ENCODE peak calls at places on chromosomes 6 and 20, in four cellular contexts. K is IMR-90, J is MM.1S, L is pancreas. H is an unnamed sample.

GRCh38 chr20:46078954-46079353 is 10.8 kb downstream of the NCOA5 start:
- DNase-seq in K (no peak), J (no peak), L (no peak), H (no peak)

GRCh38 chr6:18284261-18284660 is 19.9 kb upstream of the DEK start:
- DNase-seq in K (no peak), J (no peak), L (no peak), H (no peak)

GRCh38 chr6:20976391-20976790 is 442.1 kb downstream of the CDKAL1 start:
- DNase-seq in K (no peak), J (no peak), L (no peak), H (no peak)

GRCh38 chr6:76441850-76442249 is 369.4 kb upstream of the IMPG1 start:
- DNase-seq in K (no peak), J (no peak), L (no peak), H (no peak)

GRCh38 chr20:2692036-2692885 is at the start of gene EBF4:
- DNase-seq in K (no peak), J (peak), L (peak), H (no peak)

GRCh38 chr20:45073182-45073581 is 27.7 kb downstream of the KCNS1 start:
- DNase-seq in K (no peak), J (no peak), L (no peak), H (no peak)

GRCh38 chr6:65126667-65127066 is 580.4 kb downstream of the EYS start:
- DNase-seq in K (no peak), J (no peak), L (no peak), H (no peak)

GRCh38 chr6:1109134-1109533 is 202.8 kb upstream of the FOXQ1 start:
- DNase-seq in K (no peak), J (no peak), L (no peak), H (no peak)

GRCh38 chr6:105326838-105327745 is 75.8 kb downstream of the PREP start:
- DNase-seq in K (peak), J (no peak), L (no peak), H (no peak)

GRCh38 chr6:125363360-125364121 is 61.8 kb upstream of the HDDC2 start:
- DNase-seq in K (peak), J (no peak), L (peak), H (no peak)

GRCh38 chr6:82076855-82077254 is 170.7 kb downstream of the IBTK start:
- DNase-seq in K (no peak), J (no peak), L (no peak), H (no peak)

GRCh38 chr20:62063601-62063980 is 2.1 kb downstream of the TAF4 start:
- DNase-seq in K (peak), J (no peak), L (no peak), H (no peak)

GRCh38 chr6:116059713-116060571 is 749 bp downstream of the FRK start:
- DNase-seq in K (no peak), J (peak), L (peak), H (no peak)

GRCh38 chr20:46695888-46696287 is 6.6 kb upstream of the TP53RK start:
- DNase-seq in K (peak), J (peak), L (no peak), H (no peak)

GRCh38 chr20:33444797-33445560 is 1.4 kb upstream of the SNTA1 start:
- DNase-seq in K (no peak), J (peak), L (no peak), H (no peak)

GRCh38 chr6:75368151-75368779 is 83.7 kb upstream of the TMEM30A start:
- DNase-seq in K (peak), J (peak), L (no peak), H (no peak)

GRCh38 chr6:170181338-170181690 is 109.6 kb downstream of the DLL1 start:
- DNase-seq in K (no peak), J (no peak), L (no peak), H (no peak)

GRCh38 chr6:19663479-19663878 is 173.7 kb upstream of the ID4 start:
- DNase-seq in K (no peak), J (no peak), L (no peak), H (no peak)

GRCh38 chr6:117265425-117266266 is at the start of gene VGLL2:
- DNase-seq in K (peak), J (peak), L (peak), H (no peak)

GRCh38 chr6:16494781-16495180 is 256.4 kb downstream of the GMPR start:
- DNase-seq in K (peak), J (no peak), L (no peak), H (no peak)

GRCh38 chr20:39190666-39191570 is 228.8 kb downstream of the DHX35 start:
- DNase-seq in K (peak), J (no peak), L (no peak), H (no peak)

GRCh38 chr6:6788394-6789020 is 200.0 kb downstream of the LY86 start:
- DNase-seq in K (no peak), J (peak), L (no peak), H (peak)

GRCh38 chr6:36376742-36377141 is 10.7 kb downstream of the ETV7 start:
- DNase-seq in K (no peak), J (no peak), L (no peak), H (no peak)

GRCh38 chr6:154555075-154555677 is 44.7 kb upstream of the CNKSR3 start:
- DNase-seq in K (peak), J (no peak), L (no peak), H (no peak)

GRCh38 chr6:17530321-17530835 is 69.7 kb upstream of the FAM8A1 start:
- DNase-seq in K (no peak), J (no peak), L (no peak), H (no peak)

GRCh38 chr6:4947716-4948115 is 56.1 kb downstream of the RPP40 start:
- DNase-seq in K (no peak), J (no peak), L (no peak), H (no peak)

GRCh38 chr6:16759181-16759645 is 2.0 kb downstream of the ATXN1 start:
- DNase-seq in K (no peak), J (no peak), L (no peak), H (no peak)

GRCh38 chr6:26536571-26537159 is 1.5 kb upstream of the HMGN4 start:
- DNase-seq in K (peak), J (peak), L (no peak), H (peak)

GRCh38 chr20:45518282-45518681 is 2.9 kb upstream of the SPINT3 start:
- DNase-seq in K (no peak), J (no peak), L (no peak), H (no peak)

GRCh38 chr6:91088515-91088914 is 501.6 kb upstream of the MAP3K7 start:
- DNase-seq in K (no peak), J (no peak), L (no peak), H (no peak)

GRCh38 chr6:11363881-11364576 is 131.6 kb upstream of the NEDD9 start:
- DNase-seq in K (no peak), J (no peak), L (no peak), H (no peak)

GRCh38 chr6:24935753-24936152 is at the start of gene RIPOR2:
- DNase-seq in K (no peak), J (no peak), L (no peak), H (peak)

GRCh38 chr6:38396209-38396608 is 243.5 kb downstream of the BTBD9 start:
- DNase-seq in K (no peak), J (no peak), L (no peak), H (no peak)

GRCh38 chr20:36768768-36769430 is 4.7 kb downstream of the DSN1 start:
- DNase-seq in K (peak), J (no peak), L (no peak), H (no peak)

GRCh38 chr6:159043236-159043635 is 1.6 kb downstream of the TAGAP start:
- DNase-seq in K (no peak), J (no peak), L (no peak), H (peak)
- H3K4me3 ChIP-seq in K (no peak), J (no peak), L (peak), H (peak)

GRCh38 chr6:15270402-15270801 is 24.5 kb downstream of the JARID2 start:
- DNase-seq in K (no peak), J (no peak), L (no peak), H (no peak)

GRCh38 chr6:15272562-15272961 is 26.7 kb downstream of the JARID2 start:
- DNase-seq in K (no peak), J (no peak), L (no peak), H (no peak)

GRCh38 chr6:15268130-15268908 is 22.4 kb downstream of the JARID2 start:
- DNase-seq in K (no peak), J (no peak), L (no peak), H (no peak)

GRCh38 chr6:15267221-15267620 is 21.4 kb downstream of the JARID2 start:
- DNase-seq in K (no peak), J (no peak), L (no peak), H (no peak)

GRCh38 chr6:15269619-15270018 is 23.8 kb downstream of the JARID2 start:
- DNase-seq in K (no peak), J (no peak), L (no peak), H (no peak)
- H3K4me3 ChIP-seq in K (no peak), J (no peak), L (no peak), H (no peak)

DNA sequence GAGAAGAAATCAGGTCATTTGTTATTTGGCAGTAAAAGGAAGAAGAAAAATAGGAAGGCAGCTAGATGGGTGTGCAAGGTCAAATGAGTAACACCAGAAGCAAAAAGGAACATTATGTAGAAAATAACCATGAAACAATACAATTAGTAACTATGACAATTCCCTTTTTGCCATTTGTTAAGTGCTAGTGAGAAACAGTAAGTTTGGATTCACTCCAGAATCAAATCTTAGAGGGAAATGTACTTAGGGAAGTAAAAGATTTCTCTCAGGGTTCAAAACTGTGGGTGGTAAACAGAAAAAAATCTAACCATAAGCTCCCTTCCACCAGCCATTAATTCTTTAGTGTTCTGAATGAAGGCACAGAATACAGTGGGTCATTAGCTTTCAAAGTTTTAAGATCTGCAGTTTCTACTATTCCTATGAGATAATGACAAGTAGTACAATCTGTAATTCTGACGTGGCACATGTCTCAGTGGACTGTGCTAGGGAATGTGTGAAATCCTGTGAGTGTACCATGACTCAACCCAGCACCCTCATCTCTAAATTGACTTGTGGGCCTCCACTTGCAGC is 17.1 kb downstream of the REPS1 start:
- DNase-seq in K (peak), J (no peak), L (no peak), H (no peak)
- H3K4me3 ChIP-seq in K (no peak), J (no peak), L (no peak), H (no peak)

DNA sequence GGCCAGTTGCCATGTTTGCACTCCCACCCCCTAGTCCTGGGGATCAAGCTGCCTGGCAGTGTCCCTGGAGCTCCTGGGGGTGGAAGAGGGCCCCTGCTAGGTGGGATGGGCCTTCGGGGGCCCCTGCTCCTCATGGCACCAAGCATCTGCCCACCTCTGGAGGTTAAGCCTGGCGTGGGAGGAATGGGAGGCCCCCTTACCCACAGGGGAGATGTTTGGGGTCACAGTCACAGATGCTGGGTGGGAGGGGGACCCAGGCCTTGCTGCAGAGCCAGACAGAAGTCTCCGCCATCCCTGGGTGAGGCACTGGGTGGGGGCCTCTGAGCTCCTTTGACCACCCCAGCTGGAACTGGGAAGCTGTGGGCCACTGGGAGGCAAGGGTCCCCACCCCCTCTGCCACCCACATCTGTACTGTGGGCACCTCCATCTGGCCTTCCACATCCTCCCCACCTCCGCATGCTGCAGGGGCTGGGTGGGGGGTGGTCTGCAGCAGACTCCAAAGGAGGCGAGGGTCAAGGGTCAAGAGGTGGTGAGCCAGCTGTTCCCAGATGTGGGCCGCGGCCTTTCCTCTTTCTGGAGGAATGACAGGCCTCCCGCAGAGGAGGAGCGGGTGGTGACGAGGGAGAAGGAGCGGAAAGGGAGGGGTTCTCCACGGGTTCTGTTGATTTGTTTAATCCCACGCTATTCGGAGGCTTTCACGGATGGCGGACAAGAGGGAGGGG is 41.5 kb downstream of the YTHDF1 start:
- DNase-seq in K (no peak), J (no peak), L (no peak), H (no peak)
- H3K4me3 ChIP-seq in K (no peak), J (no peak), L (no peak), H (no peak)

H was measured in Jurkat, Clone E6-1.